ENCODE peak calls at places on chromosome 7, in five cellular contexts. T, J, R, L and U are unnamed samples. For H3K4me1 and H3K9me3, the result is how much of the 10 kb centered on the place peaks cover.

GRCh38 chr7:137354361-137354760 is 10.8 kb upstream of the PTN start:
- DNase-seq in T (peak), J (no peak), R (no peak), L (peak), U (no peak)

GRCh38 chr7:69395072-69395714 is 203.1 kb upstream of the AUTS2 start:
- DNase-seq in T (no peak), J (no peak), R (no peak), L (no peak), U (no peak)

GRCh38 chr7:18806177-18806576 is 310.6 kb downstream of the HDAC9 start:
- DNase-seq in T (no peak), J (no peak), R (no peak), L (no peak), U (no peak)

GRCh38 chr7:69062020-69062760 is 536.1 kb upstream of the AUTS2 start:
- DNase-seq in T (no peak), J (no peak), R (no peak), L (no peak), U (no peak)

GRCh38 chr7:155426543-155427410 is 31.2 kb upstream of the EN2 start:
- DNase-seq in T (peak), J (no peak), R (peak), L (no peak), U (no peak)

GRCh38 chr7:125201002-125201401 is 271.4 kb upstream of the POT1 start:
- DNase-seq in T (no peak), J (no peak), R (no peak), L (no peak), U (no peak)

GRCh38 chr7:148337566-148337965 is 253.0 kb upstream of the C7orf33 start:
- DNase-seq in T (no peak), J (no peak), R (no peak), L (no peak), U (no peak)

GRCh38 chr7:42192851-42193456 is 44.1 kb downstream of the GLI3 start:
- DNase-seq in T (no peak), J (no peak), R (no peak), L (no peak), U (no peak)

GRCh38 chr7:132503415-132503814 is 72.9 kb downstream of the PLXNA4 start:
- DNase-seq in T (no peak), J (no peak), R (no peak), L (no peak), U (no peak)

GRCh38 chr7:95309951-95310350 is 14.4 kb downstream of the PON1 start:
- DNase-seq in T (no peak), J (no peak), R (no peak), L (no peak), U (no peak)

GRCh38 chr7:94761451-94761850 is 105.5 kb upstream of the SGCE start:
- DNase-seq in T (no peak), J (no peak), R (no peak), L (no peak), U (no peak)

GRCh38 chr7:116782177-116782711 is 80.1 kb upstream of the CAPZA2 start:
- DNase-seq in T (no peak), J (no peak), R (no peak), L (no peak), U (no peak)

GRCh38 chr7:78768859-78769258 is 684.6 kb downstream of the MAGI2 start:
- DNase-seq in T (no peak), J (no peak), R (no peak), L (no peak), U (no peak)

GRCh38 chr7:42790196-42790595 is 121.7 kb downstream of the C7orf25 start:
- DNase-seq in T (no peak), J (no peak), R (no peak), L (no peak), U (no peak)

GRCh38 chr7:130901209-130901783 is 167.3 kb upstream of the KLF14 start:
- DNase-seq in T (peak), J (peak), R (peak), L (no peak), U (peak)

GRCh38 chr7:139004321-139005075 is 23.3 kb upstream of the KIAA1549 start:
- DNase-seq in T (no peak), J (no peak), R (no peak), L (no peak), U (no peak)

GRCh38 chr7:26065652-26066051 is 86.3 kb upstream of the NFE2L3 start:
- DNase-seq in T (no peak), J (no peak), R (no peak), L (no peak), U (no peak)

GRCh38 chr7:8511810-8512209 is 78.4 kb downstream of the NXPH1 start:
- DNase-seq in T (no peak), J (no peak), R (no peak), L (peak), U (no peak)

GRCh38 chr7:128889121-128889520 is 21.4 kb downstream of the KCP start:
- DNase-seq in T (no peak), J (no peak), R (no peak), L (no peak), U (no peak)

GRCh38 chr7:2819954-2820397 is 24.1 kb downstream of the GNA12 start:
- DNase-seq in T (no peak), J (no peak), R (no peak), L (no peak), U (no peak)
- H3K4me1 ChIP-seq in T (half or more), J (under half), R (half or more), L (under half), U (half or more)

GRCh38 chr7:1193593-1194424 is 33.8 kb upstream of the ZFAND2A start:
- DNase-seq in T (no peak), J (no peak), R (no peak), L (no peak), U (peak)
- TF ChIP-seq CTCF in T (no peak), J (no peak), R (peak), L (peak), U (peak)

GRCh38 chr7:157893535-157894044 is 556.8 kb downstream of the DNAJB6 start:
- DNase-seq in T (peak), J (no peak), R (no peak), L (no peak), U (no peak)

GRCh38 chr7:157892751-157893150 is 555.9 kb downstream of the DNAJB6 start:
- DNase-seq in T (peak), J (no peak), R (no peak), L (no peak), U (no peak)

GRCh38 chr7:157896774-157897555 is 560.2 kb downstream of the DNAJB6 start:
- DNase-seq in T (peak), J (no peak), R (no peak), L (no peak), U (no peak)

GRCh38 chr7:157897686-157898085 is 560.9 kb downstream of the DNAJB6 start:
- DNase-seq in T (peak), J (no peak), R (no peak), L (no peak), U (no peak)

GRCh38 chr7:157895520-157896375 is 558.9 kb downstream of the DNAJB6 start:
- DNase-seq in T (peak), J (no peak), R (no peak), L (no peak), U (no peak)
- H3K9me3 ChIP-seq in T (under half), J (under half), R (under half), L (under half), U (under half)

DNA sequence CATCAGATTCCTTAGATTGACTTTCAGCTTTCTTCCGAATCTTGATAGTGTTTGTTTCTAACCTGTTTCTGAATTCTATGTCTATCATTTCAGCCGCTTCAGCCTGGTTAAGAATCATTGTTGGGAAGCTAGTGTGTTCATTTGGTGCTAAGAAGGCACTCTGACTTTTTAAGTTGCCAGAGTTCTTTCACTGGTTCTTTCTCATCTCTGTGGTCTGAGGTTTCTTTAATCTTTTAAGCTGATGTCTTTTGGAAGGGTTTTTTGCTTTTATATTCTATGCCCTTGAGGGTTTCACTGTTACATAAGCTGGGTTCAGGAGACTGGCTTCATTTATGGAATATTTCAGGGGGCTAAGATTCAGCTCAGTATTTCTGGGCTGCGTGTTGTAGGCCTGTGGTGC is 104.5 kb upstream of the PRSS58 start:
- DNase-seq in T (no peak), J (no peak), R (no peak), L (no peak), U (no peak)
- H3K4me1 ChIP-seq in T (under half), J (under half), R (under half), L (under half), U (under half)

GRCh38 chr7:144414815-144415214 is 11.3 kb upstream of the NOBOX start:
- DNase-seq in T (no peak), J (no peak), R (no peak), L (no peak), U (no peak)

GRCh38 chr7:144407266-144407931 is 3.9 kb upstream of the NOBOX start:
- DNase-seq in T (no peak), J (no peak), R (no peak), L (no peak), U (no peak)

GRCh38 chr7:144408116-144408515 is 4.6 kb upstream of the NOBOX start:
- DNase-seq in T (no peak), J (no peak), R (no peak), L (no peak), U (no peak)

GRCh38 chr7:144415858-144416257 is 12.4 kb upstream of the NOBOX start:
- DNase-seq in T (no peak), J (no peak), R (no peak), L (no peak), U (no peak)

DNA sequence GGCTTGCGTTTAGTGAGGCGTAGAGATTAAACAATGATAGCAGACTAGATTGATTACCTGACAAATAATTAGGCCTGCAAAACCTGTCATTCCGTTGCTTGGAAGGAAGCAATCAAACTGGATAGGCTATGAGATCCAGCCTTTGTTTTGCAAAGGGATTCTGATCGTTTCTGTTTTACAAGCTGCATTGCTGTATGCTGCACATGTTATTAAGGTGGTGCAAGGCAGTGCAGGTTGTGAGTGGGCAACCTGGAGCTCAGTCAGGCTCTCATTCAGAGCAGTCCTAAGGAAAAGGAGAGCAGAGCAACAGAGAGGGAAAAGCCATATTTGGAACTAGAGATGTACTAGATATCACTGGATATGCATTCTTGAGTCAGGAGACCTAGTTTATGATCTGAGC is 6.9 kb upstream of the NOBOX start:
- DNase-seq in T (no peak), J (no peak), R (no peak), L (no peak), U (no peak)
- TF ChIP-seq CTCF in T (no peak), J (no peak), R (no peak), L (no peak), U (no peak)

DNA sequence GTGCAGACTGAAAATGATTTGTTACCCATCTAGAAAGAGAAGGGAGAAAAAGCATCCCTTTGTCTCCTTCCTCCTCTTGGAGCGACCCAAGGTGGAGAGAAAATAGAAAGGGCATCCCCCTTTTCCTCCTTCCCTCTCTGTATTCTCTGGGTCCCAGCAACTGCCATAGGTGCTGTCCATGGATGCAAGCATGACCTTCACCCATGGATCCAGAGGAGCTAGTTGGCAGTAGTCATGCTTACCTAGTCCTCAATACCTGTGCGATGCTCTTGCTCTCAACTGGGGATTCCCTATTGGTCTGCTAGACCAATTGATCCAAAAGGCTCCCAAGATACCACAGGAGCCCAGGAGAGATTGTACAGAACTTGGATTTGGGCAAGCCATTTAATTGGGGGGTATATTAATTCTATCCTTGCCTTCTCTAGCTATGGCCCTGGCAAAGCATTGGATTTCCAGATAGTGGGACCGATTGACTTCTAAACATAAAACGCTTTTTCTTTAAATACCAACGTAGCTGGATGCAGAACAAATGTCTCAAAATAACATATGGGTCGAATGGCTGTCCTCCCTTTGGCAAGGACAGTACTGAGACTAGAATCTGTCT is 547.8 kb upstream of the IGFBP3 start:
- DNase-seq in T (no peak), J (no peak), R (no peak), L (no peak), U (no peak)
- H3K9me3 ChIP-seq in T (under half), J (under half), R (half or more), L (under half), U (half or more)

GRCh38 chr7:77328669-77329068 is 87.5 kb downstream of the GSAP start:
- DNase-seq in T (no peak), J (no peak), R (no peak), L (no peak), U (no peak)
- H3K4me1 ChIP-seq in T (half or more), J (under half), R (half or more), L (under half), U (half or more)